ENCODE peak calls at places on chromosomes 1 and 21, in six cellular contexts. I, Y, B, R, D and Z are unnamed samples.

GRCh38 chr1:96292141-96292540 is 429.4 kb upstream of the PTBP2 start:
- DNase-seq in I (no peak), Y (no peak), B (no peak), R (no peak), D (no peak), Z (no peak)

GRCh38 chr1:248696775-248697174 is 5.8 kb downstream of the OR14I1 start:
- DNase-seq in I (no peak), Y (no peak), B (no peak), R (no peak), D (no peak), Z (no peak)

GRCh38 chr1:55589656-55590297 is 374.6 kb upstream of the USP24 start:
- DNase-seq in I (no peak), Y (no peak), B (no peak), R (peak; percentile 37), D (no peak), Z (no peak)

GRCh38 chr1:227273557-227273956 is 44.7 kb downstream of the CDC42BPA start:
- DNase-seq in I (no peak), Y (no peak), B (peak; percentile 15), R (peak; percentile 15), D (no peak), Z (no peak)

GRCh38 chr1:97038410-97038809 is 316.8 kb downstream of the PTBP2 start:
- DNase-seq in I (no peak), Y (no peak), B (no peak), R (peak; percentile 21), D (no peak), Z (no peak)

GRCh38 chr1:27350673-27351540 is 9.1 kb downstream of the SYTL1 start:
- DNase-seq in I (peak; percentile 76), Y (no peak), B (no peak), R (peak; percentile 31), D (no peak), Z (no peak)

GRCh38 chr21:29430581-29430980 is 131.9 kb downstream of the BACH1 start:
- DNase-seq in I (no peak), Y (no peak), B (no peak), R (no peak), D (no peak), Z (no peak)

GRCh38 chr1:53481456-53481855 is 22.3 kb downstream of the DMRTB1 start:
- DNase-seq in I (no peak), Y (no peak), B (no peak), R (no peak), D (no peak), Z (no peak)

GRCh38 chr21:37866027-37866426 is 50.2 kb downstream of the KCNJ6 start:
- DNase-seq in I (no peak), Y (no peak), B (no peak), R (peak; percentile 65), D (no peak), Z (no peak)

GRCh38 chr1:229127301-229127700 is 143.6 kb upstream of the RAB4A start:
- DNase-seq in I (no peak), Y (no peak), B (no peak), R (peak; percentile 73), D (no peak), Z (no peak)

GRCh38 chr1:75276385-75276784 is 142.2 kb downstream of the LHX8 start:
- DNase-seq in I (no peak), Y (no peak), B (no peak), R (no peak), D (no peak), Z (no peak)

GRCh38 chr21:43331111-43331961 is 95.6 kb downstream of the SIK1 start:
- DNase-seq in I (no peak), Y (no peak), B (no peak), R (no peak), D (no peak), Z (no peak)

GRCh38 chr1:86906419-86906818 is 7.5 kb downstream of the SELENOF start:
- DNase-seq in I (no peak), Y (no peak), B (no peak), R (peak; percentile 21), D (no peak), Z (no peak)

GRCh38 chr1:228903573-228904122 is 168.4 kb downstream of the RHOU start:
- DNase-seq in I (peak; percentile 27), Y (no peak), B (no peak), R (no peak), D (no peak), Z (no peak)

GRCh38 chr21:40120944-40121575 is 253.8 kb downstream of the PCP4 start:
- DNase-seq in I (no peak), Y (no peak), B (no peak), R (peak; percentile 11), D (no peak), Z (no peak)

GRCh38 chr1:205228052-205228451 is 306 bp downstream of the TMCC2 start:
- DNase-seq in I (no peak), Y (no peak), B (peak; percentile 30), R (no peak), D (no peak), Z (no peak)

GRCh38 chr21:33976980-33977720 is 61.5 kb upstream of the ATP5PO start:
- DNase-seq in I (no peak), Y (no peak), B (no peak), R (peak; percentile 23), D (no peak), Z (no peak)

GRCh38 chr1:116433283-116434257 is 60.5 kb downstream of the ATP1A1 start:
- DNase-seq in I (no peak), Y (peak; percentile 71), B (no peak), R (peak; percentile 71), D (no peak), Z (no peak)

GRCh38 chr1:62753031-62753965 is 30.6 kb upstream of the ATG4C start:
- DNase-seq in I (peak; percentile 62), Y (no peak), B (no peak), R (no peak), D (no peak), Z (no peak)

GRCh38 chr1:14970115-14970798 is 183.3 kb upstream of the TMEM51 start:
- DNase-seq in I (no peak), Y (no peak), B (peak; percentile 60), R (peak; percentile 98), D (no peak), Z (no peak)

GRCh38 chr1:212606734-212607205 is 1.8 kb upstream of the ATF3 start:
- DNase-seq in I (peak; percentile 83), Y (peak; percentile 72), B (no peak), R (peak; percentile 18), D (peak; percentile 39), Z (peak; percentile 76)